ENCODE peak calls at places on chromosome 18, in eight cellular contexts. K is brain microvascular endothelial cell; W is HCT116; V is naive thymus-derived CD4-positive, alpha-beta T cell; H is CD8-positive, alpha-beta T cell; D is skeletal muscle cell; O is CD8-positive, alpha-beta memory T cell; P is endodermal cell. L is an unnamed sample.

GRCh38 chr18:47926101-47926850 is 4.2 kb downstream of the SMAD2 start:
- DNase-seq in K (no peak), W (no peak), V (no peak), H (no peak), D (no peak), O (no peak), P (peak; percentile 71), L (no peak)

GRCh38 chr18:27005589-27005988 is 140.1 kb upstream of the AQP4 start:
- DNase-seq in K (no peak), W (peak; percentile 10), V (no peak), H (no peak), D (no peak), O (no peak), P (peak; percentile 52), L (no peak)

GRCh38 chr18:31317860-31318259 is at the start of gene DSG1:
- DNase-seq in K (no peak), W (no peak), V (no peak), H (no peak), D (no peak), O (no peak), P (no peak), L (no peak)

GRCh38 chr18:42920621-42921020 is 194.9 kb downstream of the RIT2 start:
- DNase-seq in K (no peak), W (no peak), V (no peak), H (no peak), D (no peak), O (no peak), P (no peak), L (no peak)

GRCh38 chr18:74514860-74515495 is 18.8 kb downstream of the CNDP2 start:
- DNase-seq in K (no peak), W (no peak), V (no peak), H (no peak), D (no peak), O (no peak), P (no peak), L (no peak)

GRCh38 chr18:829432-829831 is 17.4 kb upstream of the YES1 start:
- DNase-seq in K (no peak), W (no peak), V (no peak), H (no peak), D (no peak), O (no peak), P (no peak), L (no peak)

GRCh38 chr18:60146220-60146960 is 226.2 kb downstream of the MC4R start:
- DNase-seq in K (peak; percentile 31), W (no peak), V (no peak), H (no peak), D (peak; percentile 57), O (no peak), P (no peak), L (no peak)

GRCh38 chr18:68478246-68478645 is 236.7 kb downstream of the TMX3 start:
- DNase-seq in K (no peak), W (no peak), V (no peak), H (no peak), D (no peak), O (no peak), P (no peak), L (no peak)

GRCh38 chr18:68314403-68314802 is 400.5 kb downstream of the TMX3 start:
- DNase-seq in K (peak; percentile 20), W (no peak), V (no peak), H (no peak), D (peak; percentile 8), O (no peak), P (no peak), L (no peak)

GRCh38 chr18:57859314-57859713 is 56.2 kb upstream of the ATP8B1 start:
- DNase-seq in K (peak; percentile 18), W (peak; percentile 32), V (no peak), H (no peak), D (no peak), O (no peak), P (peak; percentile 66), L (no peak)

GRCh38 chr18:36365836-36366775 is 68.6 kb downstream of the FHOD3 start:
- DNase-seq in K (no peak), W (no peak), V (no peak), H (no peak), D (no peak), O (no peak), P (no peak), L (no peak)

GRCh38 chr18:57434177-57434535 is 1.0 kb upstream of the ONECUT2 start:
- DNase-seq in K (no peak), W (no peak), V (no peak), H (no peak), D (no peak), O (no peak), P (peak; percentile 78), L (no peak)

DNA sequence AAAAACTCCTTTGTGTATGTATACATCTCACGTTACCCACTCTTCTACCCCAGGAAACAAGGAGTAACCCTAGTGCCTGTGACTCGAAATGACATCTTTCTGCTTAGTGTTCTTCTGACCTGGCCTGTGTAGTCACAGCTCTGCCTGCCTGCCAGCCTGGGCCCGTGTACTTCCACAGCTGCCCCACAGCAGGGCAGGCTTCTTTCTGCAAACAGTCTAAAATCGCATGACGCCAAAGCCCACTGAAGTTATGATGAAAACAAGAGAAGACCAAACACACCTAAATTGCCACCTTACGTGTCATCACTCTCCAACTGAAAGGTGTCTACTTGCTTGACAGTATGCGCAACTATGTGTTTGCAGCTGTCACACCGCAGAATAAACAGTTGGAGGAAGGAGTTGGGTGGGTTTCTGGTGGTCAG is 1.5 kb downstream of the GAREM1 start:
- DNase-seq in K (peak; percentile 18), W (peak; percentile 19), V (peak; percentile 11), H (no peak), D (no peak), O (no peak), P (peak; percentile 65), L (peak; percentile 24)
- H3K4me3 ChIP-seq in K (peak overlapping the region; percentile 70), W (peak overlapping the region; percentile 63), V (peak overlapping the region; percentile 15), H (no peak overlapping the region), D (peak overlapping the region; percentile 75), O (peak overlapping the region; percentile 35), P (peak overlapping the region; percentile 90), L (peak overlapping the region; percentile 85)

GRCh38 chr18:49690307-49690706 is 123.0 kb downstream of the ACAA2 start:
- DNase-seq in K (peak; percentile 97), W (peak; percentile 10), V (no peak), H (no peak), D (peak; percentile 98), O (no peak), P (no peak), L (no peak)
- H3K4me3 ChIP-seq in K (no peak overlapping the region), W (no peak overlapping the region), V (no peak overlapping the region), H (no peak overlapping the region), D (no peak overlapping the region), O (no peak overlapping the region), P (no peak overlapping the region), L (no peak overlapping the region)

GRCh38 chr18:6396843-6397242 is 17.9 kb downstream of the L3MBTL4 start:
- DNase-seq in K (no peak), W (no peak), V (no peak), H (no peak), D (no peak), O (no peak), P (no peak), L (no peak)

GRCh38 chr18:6396276-6396675 is 18.4 kb downstream of the L3MBTL4 start:
- DNase-seq in K (no peak), W (no peak), V (no peak), H (no peak), D (no peak), O (no peak), P (no peak), L (no peak)

GRCh38 chr18:6401687-6402086 is 13.0 kb downstream of the L3MBTL4 start:
- DNase-seq in K (no peak), W (no peak), V (no peak), H (no peak), D (no peak), O (no peak), P (peak; percentile 78), L (no peak)

DNA sequence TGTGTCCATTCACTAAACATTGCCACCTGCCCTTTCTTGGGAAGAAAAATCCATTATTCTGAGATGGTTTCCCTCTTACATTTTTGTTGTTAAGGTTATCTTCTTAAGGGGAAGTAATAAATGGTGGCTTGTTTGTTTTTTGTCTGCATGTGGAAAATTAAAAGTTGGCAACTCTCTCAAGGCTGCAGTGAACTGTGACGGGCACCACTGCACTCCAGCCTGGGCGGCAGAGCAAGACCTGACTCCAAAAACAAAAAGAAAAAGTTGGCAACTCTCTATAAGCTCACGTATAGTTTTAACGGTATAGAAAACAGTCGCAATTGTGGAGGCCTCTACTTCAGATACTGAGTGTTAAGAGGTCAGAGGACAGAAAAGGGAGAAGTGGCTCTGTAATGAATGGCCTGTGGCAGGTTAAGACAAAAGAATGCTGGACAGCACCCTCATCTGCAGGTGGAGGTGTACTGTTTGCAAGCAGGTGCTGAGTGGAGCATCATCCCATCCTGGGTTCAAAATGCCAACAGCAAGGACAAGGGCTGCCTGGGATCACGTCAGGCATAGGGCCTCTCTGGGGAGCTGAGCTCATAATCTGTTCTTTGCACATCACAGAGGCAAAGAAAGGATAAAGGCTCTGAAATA is 16.7 kb downstream of the L3MBTL4 start:
- DNase-seq in K (no peak), W (no peak), V (no peak), H (no peak), D (no peak), O (no peak), P (no peak), L (no peak)
- H3K4me3 ChIP-seq in K (no peak overlapping the region), W (no peak overlapping the region), V (no peak overlapping the region), H (no peak overlapping the region), D (no peak overlapping the region), O (no peak overlapping the region), P (no peak overlapping the region), L (no peak overlapping the region)

GRCh38 chr18:45839415-45840395 is 14.2 kb downstream of the SIGLEC15 start:
- DNase-seq in K (peak; percentile 71), W (peak; percentile 10), V (peak; percentile 32), H (no peak), D (peak; percentile 31), O (no peak), P (peak; percentile 86), L (no peak)

GRCh38 chr18:45836242-45837215 is 11.1 kb downstream of the SIGLEC15 start:
- DNase-seq in K (no peak), W (no peak), V (no peak), H (no peak), D (no peak), O (no peak), P (no peak), L (no peak)

GRCh38 chr18:45835057-45835634 is 9.7 kb downstream of the SIGLEC15 start:
- DNase-seq in K (no peak), W (no peak), V (no peak), H (no peak), D (no peak), O (no peak), P (no peak), L (no peak)

GRCh38 chr18:45838302-45839070 is 13.0 kb downstream of the SIGLEC15 start:
- DNase-seq in K (no peak), W (no peak), V (no peak), H (no peak), D (no peak), O (no peak), P (no peak), L (no peak)

DNA sequence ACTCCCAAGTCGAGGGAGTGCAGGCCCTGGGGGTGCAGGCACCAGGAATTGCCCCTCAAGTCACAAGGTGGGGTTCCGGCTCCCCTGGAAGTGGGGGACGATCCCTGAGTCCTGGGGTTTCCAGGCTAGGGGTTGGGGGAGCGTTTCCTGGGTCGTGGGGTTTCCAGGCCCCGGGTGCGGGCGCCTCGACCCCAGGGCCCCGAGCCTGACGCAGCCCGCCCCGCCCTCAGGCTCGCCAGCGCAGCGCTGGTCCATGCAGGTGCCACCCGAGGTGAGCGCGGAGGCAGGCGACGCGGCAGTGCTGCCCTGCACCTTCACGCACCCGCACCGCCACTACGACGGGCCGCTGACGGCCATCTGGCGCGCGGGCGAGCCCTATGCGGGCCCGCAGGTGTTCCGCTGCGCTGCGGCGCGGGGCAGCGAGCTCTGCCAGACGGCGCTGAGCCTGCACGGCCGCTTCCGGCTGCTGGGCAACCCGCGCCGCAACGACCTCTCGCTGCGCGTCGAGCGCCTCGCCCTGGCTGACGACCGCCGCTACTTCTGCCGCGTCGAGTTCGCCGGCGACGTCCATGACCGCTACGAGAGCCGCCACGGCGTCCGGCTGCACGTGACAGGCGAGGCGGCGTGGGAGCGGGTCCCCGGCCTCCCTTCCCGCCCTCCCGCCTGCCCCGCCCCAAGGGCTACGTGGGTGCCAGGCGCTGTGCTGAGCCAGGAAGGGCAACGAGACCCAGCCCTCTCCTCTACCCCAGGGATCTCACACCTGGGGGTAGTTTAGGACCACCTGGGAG is 12.0 kb downstream of the SIGLEC15 start:
- DNase-seq in K (no peak), W (no peak), V (peak; percentile 37), H (peak; percentile 15), D (peak; percentile 5), O (no peak), P (peak; percentile 90), L (peak; percentile 50)
- H3K4me3 ChIP-seq in K (peak overlapping the region; percentile 17), W (no peak overlapping the region), V (peak overlapping the region; percentile 36), H (peak overlapping the region; percentile 24), D (peak overlapping the region; percentile 28), O (no peak overlapping the region), P (no peak overlapping the region), L (peak overlapping the region; percentile 64)

L was measured in left ventricle myocardium inferior.